ENCODE peak calls at places on chromosomes 5 and 9, in nine cellular contexts. D is activated CD8-positive, alpha-beta memory T cell treated with anti-CD3 and anti-CD28 coated beads for 4 hours; I is GM04504; E is SW 1271; X is WTC11; T is HFF-Myc; K is CD8-positive, alpha-beta T cell; Z is renal cortical epithelial cell; N is nephron progenitor cell. Y is an unnamed sample.

GRCh38 chr5:145660897-145661650 is 174.1 kb downstream of the PRELID2 start:
- DNase-seq in D (no peak), I (peak), E (no peak), X (no peak), T (no peak), K (no peak), Z (peak), N (no peak), Y (no peak)

GRCh38 chr9:37997636-37998374 is 71.2 kb downstream of the SHB start:
- DNase-seq in D (no peak), I (no peak), E (no peak), X (no peak), T (no peak), K (no peak), Z (no peak), N (peak), Y (no peak)

GRCh38 chr5:38207343-38207742 is 51.0 kb upstream of the EGFLAM start:
- DNase-seq in D (no peak), I (no peak), E (no peak), X (peak), T (no peak), K (no peak), Z (peak), N (no peak), Y (no peak)

GRCh38 chr5:133251296-133252132 is 199.7 kb downstream of the HSPA4 start:
- DNase-seq in D (no peak), I (no peak), E (no peak), X (no peak), T (no peak), K (no peak), Z (peak), N (no peak), Y (no peak)

GRCh38 chr9:9142001-9142400 is 1342.4 kb upstream of the DMAC1 start:
- DNase-seq in D (no peak), I (no peak), E (no peak), X (peak), T (no peak), K (no peak), Z (no peak), N (no peak), Y (no peak)

GRCh38 chr5:77180167-77181081 is 30.1 kb upstream of the PDE8B start:
- DNase-seq in D (no peak), I (no peak), E (no peak), X (peak), T (no peak), K (no peak), Z (no peak), N (peak), Y (no peak)

GRCh38 chr5:88033191-88033590 is 235.5 kb downstream of the TMEM161B start:
- DNase-seq in D (no peak), I (no peak), E (no peak), X (no peak), T (no peak), K (no peak), Z (no peak), N (no peak), Y (no peak)

GRCh38 chr5:77266291-77266690 is 55.8 kb downstream of the PDE8B start:
- DNase-seq in D (no peak), I (peak), E (no peak), X (no peak), T (peak), K (no peak), Z (no peak), N (no peak), Y (no peak)

GRCh38 chr9:121558423-121558950 is 58.8 kb upstream of the GGTA1 start:
- DNase-seq in D (no peak), I (no peak), E (no peak), X (no peak), T (no peak), K (no peak), Z (no peak), N (peak), Y (no peak)

GRCh38 chr5:169812786-169813185 is 167.5 kb downstream of the INSYN2B start:
- DNase-seq in D (no peak), I (no peak), E (no peak), X (peak), T (no peak), K (no peak), Z (no peak), N (no peak), Y (no peak)

GRCh38 chr5:148186248-148187003 is 16.4 kb upstream of the SPINK6 start:
- DNase-seq in D (no peak), I (no peak), E (no peak), X (no peak), T (no peak), K (no peak), Z (peak), N (no peak), Y (no peak)

GRCh38 chr9:121568101-121568460 is 68.4 kb upstream of the GGTA1 start:
- DNase-seq in D (no peak), I (no peak), E (no peak), X (no peak), T (no peak), K (no peak), Z (no peak), N (no peak), Y (no peak)

GRCh38 chr5:4156889-4157288 is 561.3 kb downstream of the IRX1 start:
- DNase-seq in D (no peak), I (no peak), E (no peak), X (no peak), T (no peak), K (no peak), Z (no peak), N (no peak), Y (no peak)

GRCh38 chr9:98792096-98792490 is 4.3 kb downstream of the ANKS6 start:
- DNase-seq in D (no peak), I (no peak), E (no peak), X (no peak), T (no peak), K (peak), Z (no peak), N (no peak), Y (no peak)

GRCh38 chr5:124996023-124996763 is 249.8 kb upstream of the ZNF608 start:
- DNase-seq in D (no peak), I (peak), E (no peak), X (no peak), T (no peak), K (no peak), Z (no peak), N (no peak), Y (no peak)

GRCh38 chr5:32951003-32951402 is 239.9 kb downstream of the NPR3 start:
- DNase-seq in D (no peak), I (no peak), E (no peak), X (no peak), T (no peak), K (no peak), Z (no peak), N (no peak), Y (no peak)

GRCh38 chr9:93673271-93673843 is 97.0 kb downstream of the PHF2 start:
- DNase-seq in D (no peak), I (no peak), E (no peak), X (peak), T (no peak), K (peak), Z (no peak), N (no peak), Y (no peak)

GRCh38 chr5:157528036-157528632 is 47.4 kb downstream of the ADAM19 start:
- DNase-seq in D (no peak), I (no peak), E (no peak), X (peak), T (peak), K (no peak), Z (peak), N (peak), Y (no peak)

GRCh38 chr5:132883261-132883834 is 9.9 kb downstream of the LEAP2 start:
- DNase-seq in D (no peak), I (peak), E (peak), X (peak), T (peak), K (no peak), Z (peak), N (peak), Y (no peak)

GRCh38 chr5:158722940-158723339 is 376.8 kb downstream of the EBF1 start:
- DNase-seq in D (no peak), I (no peak), E (no peak), X (peak), T (no peak), K (no peak), Z (no peak), N (no peak), Y (no peak)

GRCh38 chr9:5112646-5113045 is 72.8 kb downstream of the INSL6 start:
- DNase-seq in D (no peak), I (no peak), E (no peak), X (no peak), T (no peak), K (no peak), Z (no peak), N (no peak), Y (no peak)

GRCh38 chr5:138303365-138303764 is 28.2 kb downstream of the CDC25C start:
- DNase-seq in D (no peak), I (peak), E (no peak), X (no peak), T (peak), K (no peak), Z (peak), N (no peak), Y (no peak)

GRCh38 chr5:43602818-43603534 is at the start of gene NNT:
- DNase-seq in D (peak), I (peak), E (no peak), X (peak), T (no peak), K (peak), Z (no peak), N (peak), Y (peak)

GRCh38 chr9:98288876-98289275 is 33.4 kb upstream of the TBC1D2 start:
- DNase-seq in D (no peak), I (no peak), E (no peak), X (no peak), T (no peak), K (no peak), Z (peak), N (no peak), Y (no peak)

GRCh38 chr5:55903121-55903701 is 52.1 kb downstream of the IL31RA start:
- DNase-seq in D (peak), I (no peak), E (no peak), X (no peak), T (no peak), K (peak), Z (no peak), N (no peak), Y (peak)

GRCh38 chr9:89899476-89900047 is 294.8 kb downstream of the GADD45G start:
- DNase-seq in D (no peak), I (no peak), E (no peak), X (no peak), T (no peak), K (peak), Z (no peak), N (no peak), Y (no peak)

GRCh38 chr5:154364845-154365244 is 81.0 kb upstream of the SAP30L start:
- DNase-seq in D (no peak), I (no peak), E (no peak), X (no peak), T (no peak), K (no peak), Z (no peak), N (no peak), Y (no peak)

GRCh38 chr9:84701801-84702200 is 32.3 kb downstream of the NTRK2 start:
- DNase-seq in D (no peak), I (no peak), E (no peak), X (no peak), T (no peak), K (no peak), Z (peak), N (no peak), Y (no peak)

GRCh38 chr5:7462758-7463157 is 66.8 kb downstream of the ADCY2 start:
- DNase-seq in D (no peak), I (no peak), E (no peak), X (no peak), T (no peak), K (no peak), Z (no peak), N (no peak), Y (no peak)

GRCh38 chr5:102090770-102091169 is 205.3 kb downstream of the SLCO4C1 start:
- DNase-seq in D (no peak), I (no peak), E (peak), X (peak), T (no peak), K (no peak), Z (peak), N (peak), Y (no peak)

GRCh38 chr9:131422241-131422792 is 28.4 kb downstream of the PRRC2B start:
- DNase-seq in D (no peak), I (no peak), E (no peak), X (no peak), T (no peak), K (no peak), Z (peak), N (no peak), Y (no peak)

GRCh38 chr9:77521091-77521490 is 127.0 kb downstream of the GNA14 start:
- DNase-seq in D (no peak), I (no peak), E (no peak), X (no peak), T (no peak), K (no peak), Z (no peak), N (no peak), Y (no peak)

GRCh38 chr5:139747583-139748504 is 47.8 kb upstream of the PSD2 start:
- DNase-seq in D (peak), I (no peak), E (no peak), X (peak), T (no peak), K (peak), Z (peak), N (peak), Y (no peak)